ENCODE peak calls at places on chromosomes 6 and 20, in nine cellular contexts. One of them, this sample, is unnamed.

GRCh38 chr20:50592282-50593004 is 82.3 kb downstream of the PTPN1 start:
- DNase-seq in activated gamma-delta T cell treated with anti-CD3 and anti-CD28 coated beads, Interleukin-2, amount 50 U/mL, for 16 hours: no peak
- DNase-seq in H54: no peak
- DNase-seq in B cell: no peak
- DNase-seq in GM13977: no peak
- DNase-seq in stromal cell of bone marrow: no peak
- DNase-seq in psoas muscle: peak; percentile 73
- DNase-seq in NCI-H2107: no peak
- DNase-seq in A673: no peak
- DNase-seq in this sample: no peak

GRCh38 chr20:49446808-49447207 is 35.7 kb downstream of the KCNB1 start:
- DNase-seq in H54: no peak
- DNase-seq in stromal cell of bone marrow: peak; percentile 41
- DNase-seq in activated gamma-delta T cell treated with anti-CD3 and anti-CD28 coated beads, Interleukin-2, amount 50 U/mL, for 16 hours: no peak
- DNase-seq in NCI-H2107: no peak
- DNase-seq in GM13977: no peak
- DNase-seq in B cell: no peak
- DNase-seq in psoas muscle: peak; percentile 91
- DNase-seq in A673: peak; percentile 7
- DNase-seq in this sample: peak; percentile 2

GRCh38 chr20:41192575-41192974 is 55.2 kb downstream of the PLCG1 start:
- DNase-seq in activated gamma-delta T cell treated with anti-CD3 and anti-CD28 coated beads, Interleukin-2, amount 50 U/mL, for 16 hours: no peak
- DNase-seq in psoas muscle: no peak
- DNase-seq in B cell: no peak
- DNase-seq in stromal cell of bone marrow: no peak
- DNase-seq in A673: no peak
- DNase-seq in NCI-H2107: no peak
- DNase-seq in H54: no peak
- DNase-seq in GM13977: no peak
- DNase-seq in this sample: no peak

GRCh38 chr6:1817033-1817761 is 207.5 kb downstream of the FOXC1 start:
- DNase-seq in GM13977: no peak
- DNase-seq in H54: no peak
- DNase-seq in activated gamma-delta T cell treated with anti-CD3 and anti-CD28 coated beads, Interleukin-2, amount 50 U/mL, for 16 hours: no peak
- DNase-seq in NCI-H2107: no peak
- DNase-seq in stromal cell of bone marrow: peak; percentile 51
- DNase-seq in B cell: no peak
- DNase-seq in psoas muscle: no peak
- DNase-seq in A673: no peak
- DNase-seq in this sample: peak; percentile 20

GRCh38 chr6:160030103-160030502 is 61.2 kb downstream of the IGF2R start:
- DNase-seq in NCI-H2107: peak; percentile 70
- DNase-seq in GM13977: no peak
- DNase-seq in A673: peak; percentile 82
- DNase-seq in activated gamma-delta T cell treated with anti-CD3 and anti-CD28 coated beads, Interleukin-2, amount 50 U/mL, for 16 hours: no peak
- DNase-seq in stromal cell of bone marrow: peak; percentile 90
- DNase-seq in B cell: no peak
- DNase-seq in H54: peak; percentile 20
- DNase-seq in psoas muscle: peak; percentile 95
- DNase-seq in this sample: peak; percentile 89

GRCh38 chr6:5497896-5498578 is 236.7 kb downstream of the FARS2 start:
- DNase-seq in activated gamma-delta T cell treated with anti-CD3 and anti-CD28 coated beads, Interleukin-2, amount 50 U/mL, for 16 hours: no peak
- DNase-seq in GM13977: no peak
- DNase-seq in NCI-H2107: no peak
- DNase-seq in H54: peak; percentile 30
- DNase-seq in stromal cell of bone marrow: peak; percentile 67
- DNase-seq in A673: peak; percentile 95
- DNase-seq in psoas muscle: no peak
- DNase-seq in B cell: no peak
- DNase-seq in this sample: no peak

GRCh38 chr20:52974155-52974554 is 2.0 kb downstream of the TSHZ2 start:
- DNase-seq in B cell: no peak
- DNase-seq in stromal cell of bone marrow: no peak
- DNase-seq in NCI-H2107: no peak
- DNase-seq in H54: no peak
- DNase-seq in GM13977: no peak
- DNase-seq in psoas muscle: no peak
- DNase-seq in A673: no peak
- DNase-seq in activated gamma-delta T cell treated with anti-CD3 and anti-CD28 coated beads, Interleukin-2, amount 50 U/mL, for 16 hours: no peak
- DNase-seq in this sample: no peak

GRCh38 chr6:118815495-118815894 is 78.5 kb upstream of the ASF1A start:
- DNase-seq in B cell: no peak
- DNase-seq in activated gamma-delta T cell treated with anti-CD3 and anti-CD28 coated beads, Interleukin-2, amount 50 U/mL, for 16 hours: no peak
- DNase-seq in psoas muscle: no peak
- DNase-seq in NCI-H2107: no peak
- DNase-seq in GM13977: no peak
- DNase-seq in stromal cell of bone marrow: no peak
- DNase-seq in A673: no peak
- DNase-seq in H54: no peak
- DNase-seq in this sample: no peak

GRCh38 chr6:28864321-28864923 is 59.4 kb downstream of the TRIM27 start:
- DNase-seq in activated gamma-delta T cell treated with anti-CD3 and anti-CD28 coated beads, Interleukin-2, amount 50 U/mL, for 16 hours: no peak
- DNase-seq in psoas muscle: no peak
- DNase-seq in stromal cell of bone marrow: no peak
- DNase-seq in H54: no peak
- DNase-seq in GM13977: peak; percentile 49
- DNase-seq in NCI-H2107: no peak
- DNase-seq in B cell: peak; percentile 8
- DNase-seq in A673: no peak
- DNase-seq in this sample: no peak

GRCh38 chr20:52972965-52973819 is 1.0 kb downstream of the TSHZ2 start:
- DNase-seq in activated gamma-delta T cell treated with anti-CD3 and anti-CD28 coated beads, Interleukin-2, amount 50 U/mL, for 16 hours: no peak
- DNase-seq in B cell: peak; percentile 31
- DNase-seq in A673: no peak
- DNase-seq in stromal cell of bone marrow: no peak
- DNase-seq in GM13977: no peak
- DNase-seq in H54: no peak
- DNase-seq in NCI-H2107: peak; percentile 29
- DNase-seq in psoas muscle: peak; percentile 50
- DNase-seq in this sample: no peak

GRCh38 chr6:144379356-144379755 is 94.2 kb downstream of the UTRN start:
- DNase-seq in H54: no peak
- DNase-seq in A673: peak; percentile 66
- DNase-seq in NCI-H2107: no peak
- DNase-seq in stromal cell of bone marrow: no peak
- DNase-seq in GM13977: no peak
- DNase-seq in psoas muscle: no peak
- DNase-seq in B cell: no peak
- DNase-seq in activated gamma-delta T cell treated with anti-CD3 and anti-CD28 coated beads, Interleukin-2, amount 50 U/mL, for 16 hours: no peak
- DNase-seq in this sample: no peak

GRCh38 chr6:30837870-30838269 is 46.4 kb upstream of the DDR1 start:
- DNase-seq in A673: peak; percentile 78
- DNase-seq in H54: no peak
- DNase-seq in stromal cell of bone marrow: no peak
- DNase-seq in B cell: no peak
- DNase-seq in activated gamma-delta T cell treated with anti-CD3 and anti-CD28 coated beads, Interleukin-2, amount 50 U/mL, for 16 hours: no peak
- DNase-seq in psoas muscle: no peak
- DNase-seq in NCI-H2107: no peak
- DNase-seq in GM13977: no peak
- DNase-seq in this sample: no peak

GRCh38 chr6:161038229-161039003 is 46.8 kb downstream of the MAP3K4 start:
- DNase-seq in psoas muscle: no peak
- DNase-seq in H54: peak; percentile 15
- DNase-seq in activated gamma-delta T cell treated with anti-CD3 and anti-CD28 coated beads, Interleukin-2, amount 50 U/mL, for 16 hours: no peak
- DNase-seq in B cell: no peak
- DNase-seq in A673: peak; percentile 61
- DNase-seq in NCI-H2107: no peak
- DNase-seq in GM13977: peak; percentile 20
- DNase-seq in stromal cell of bone marrow: peak; percentile 92
- DNase-seq in this sample: peak; percentile 67

GRCh38 chr6:75892384-75892783 is 143.3 kb downstream of the MYO6 start:
- DNase-seq in B cell: no peak
- DNase-seq in GM13977: no peak
- DNase-seq in NCI-H2107: no peak
- DNase-seq in stromal cell of bone marrow: no peak
- DNase-seq in H54: no peak
- DNase-seq in A673: no peak
- DNase-seq in activated gamma-delta T cell treated with anti-CD3 and anti-CD28 coated beads, Interleukin-2, amount 50 U/mL, for 16 hours: no peak
- DNase-seq in psoas muscle: no peak
- DNase-seq in this sample: no peak

GRCh38 chr6:135281907-135282306 is 100.8 kb downstream of the MYB start:
- DNase-seq in activated gamma-delta T cell treated with anti-CD3 and anti-CD28 coated beads, Interleukin-2, amount 50 U/mL, for 16 hours: no peak
- DNase-seq in GM13977: no peak
- DNase-seq in psoas muscle: no peak
- DNase-seq in A673: no peak
- DNase-seq in B cell: no peak
- DNase-seq in NCI-H2107: no peak
- DNase-seq in H54: no peak
- DNase-seq in stromal cell of bone marrow: no peak
- DNase-seq in this sample: no peak